ENCODE peak calls at places on chromosomes 12 and 14, in six cellular contexts. Y is fibroblast of the aortic adventitia, V is neural crest cell, C is foreskin fibroblast, E is heart right ventricle, U is pancreas. F is an unnamed sample.

GRCh38 chr14:59870277-59871165 is at the start of gene RTN1:
- DNase-seq in C (peak), V (peak), E (peak), Y (peak), U (peak), F (peak)

GRCh38 chr14:75476274-75476995 is 45.8 kb upstream of the BATF start:
- DNase-seq in Y (no peak), E (no peak), V (no peak), C (no peak), U (no peak), F (no peak)

GRCh38 chr12:21418403-21418802 is 19.1 kb upstream of the PYROXD1 start:
- DNase-seq in U (no peak), E (no peak), C (no peak), Y (no peak), V (no peak), F (no peak)

GRCh38 chr12:3378655-3379054 is 112.3 kb upstream of the PRMT8 start:
- DNase-seq in U (no peak), C (no peak), E (no peak), V (no peak), Y (no peak), F (no peak)

GRCh38 chr14:97306785-97307246 is 509.6 kb downstream of the VRK1 start:
- DNase-seq in Y (no peak), E (no peak), U (no peak), V (no peak), C (no peak), F (no peak)

GRCh38 chr12:56150563-56150962 is 1.8 kb upstream of the MYL6B start:
- DNase-seq in E (no peak), C (no peak), U (no peak), V (no peak), Y (peak), F (no peak)

GRCh38 chr14:22265319-22266140 is 323.5 kb downstream of the DAD1 start:
- DNase-seq in C (no peak), U (no peak), E (no peak), Y (no peak), V (no peak), F (no peak)

GRCh38 chr14:53055003-53055402 is 98.1 kb downstream of the DDHD1 start:
- DNase-seq in V (no peak), U (no peak), Y (peak), E (no peak), C (peak), F (no peak)

GRCh38 chr14:71521736-71522135 is 410.5 kb upstream of the RGS6 start:
- DNase-seq in U (no peak), V (no peak), C (no peak), E (no peak), Y (no peak), F (no peak)

GRCh38 chr14:96297000-96297399 is 41.0 kb downstream of the BDKRB1 start:
- DNase-seq in V (no peak), C (no peak), Y (peak), E (no peak), U (no peak), F (no peak)

GRCh38 chr12:88960213-88960878 is 380.1 kb upstream of the KITLG start:
- DNase-seq in Y (peak), E (no peak), C (no peak), U (no peak), V (no peak), F (no peak)

GRCh38 chr12:78038986-78039385 is 208.3 kb downstream of the NAV3 start:
- DNase-seq in C (no peak), V (no peak), E (no peak), Y (peak), U (no peak), F (no peak)

GRCh38 chr12:31477669-31478068 is 113.3 kb downstream of the DENND5B start:
- DNase-seq in V (no peak), E (no peak), C (no peak), U (no peak), Y (no peak), F (no peak)

GRCh38 chr12:16602412-16602811 is 3.5 kb downstream of the LMO3 start:
- DNase-seq in V (no peak), U (no peak), Y (no peak), C (no peak), E (no peak), F (no peak)

GRCh38 chr12:116377194-116377735 is 99.8 kb upstream of the MED13L start:
- DNase-seq in C (no peak), U (no peak), V (no peak), Y (no peak), E (no peak), F (no peak)

GRCh38 chr14:61569308-61569707 is 126.0 kb upstream of the HIF1A start:
- DNase-seq in C (no peak), V (no peak), E (no peak), U (no peak), Y (no peak), F (no peak)

GRCh38 chr14:83347874-83348273 is 1814.2 kb upstream of the SEL1L start:
- DNase-seq in U (no peak), Y (no peak), V (no peak), E (no peak), C (no peak), F (no peak)

GRCh38 chr12:47715393-47715876 is 9.6 kb upstream of the RPAP3 start:
- DNase-seq in Y (peak), U (peak), C (peak), V (peak), E (peak), F (peak)

GRCh38 chr12:16135323-16135722 is 142.2 kb downstream of the SLC15A5 start:
- DNase-seq in U (no peak), E (no peak), Y (no peak), V (no peak), C (no peak), F (no peak)

GRCh38 chr12:108784270-108784669 is 53.0 kb upstream of the CORO1C start:
- DNase-seq in C (no peak), V (no peak), Y (no peak), U (no peak), E (no peak), F (no peak)

GRCh38 chr14:87992349-87992719 is 648 bp downstream of the GALC start:
- DNase-seq in C (no peak), E (no peak), V (no peak), Y (peak), U (no peak), F (no peak)

GRCh38 chr12:45930369-45930768 is 60.0 kb downstream of the SCAF11 start:
- DNase-seq in V (no peak), Y (no peak), E (no peak), C (no peak), U (no peak), F (no peak)

GRCh38 chr12:97134495-97134894 is 227.4 kb downstream of the NEDD1 start:
- DNase-seq in E (no peak), V (no peak), U (no peak), Y (no peak), C (no peak), F (no peak)

GRCh38 chr12:11812558-11813421 is 163.3 kb downstream of the ETV6 start:
- DNase-seq in V (peak), U (no peak), C (no peak), E (peak), Y (peak), F (no peak)

GRCh38 chr12:95215925-95216324 is 1.3 kb downstream of the FGD6 start:
- DNase-seq in C (peak), U (no peak), Y (peak), V (no peak), E (no peak), F (no peak)

GRCh38 chr14:52692248-52692962 is 3.0 kb downstream of the ERO1A start:
- DNase-seq in E (no peak), Y (peak), U (no peak), V (no peak), C (peak), F (no peak)

GRCh38 chr12:113302466-113302865 is 32.4 kb downstream of the SLC8B1 start:
- DNase-seq in V (no peak), E (no peak), U (no peak), Y (no peak), C (no peak), F (no peak)

GRCh38 chr12:124461851-124462623 is 105.4 kb downstream of the NCOR2 start:
- DNase-seq in Y (no peak), C (peak), U (no peak), E (peak), V (no peak), F (no peak)

GRCh38 chr14:69226178-69226577 is 33.8 kb upstream of the GALNT16 start:
- DNase-seq in U (no peak), C (no peak), E (no peak), V (no peak), Y (peak), F (no peak)

GRCh38 chr12:117559978-117560377 is 198.6 kb upstream of the NOS1 start:
- DNase-seq in Y (no peak), E (no peak), U (no peak), V (no peak), C (no peak), F (no peak)

GRCh38 chr14:61438860-61439765 is 117.7 kb downstream of the PRKCH start:
- DNase-seq in Y (peak), C (peak), E (peak), U (peak), V (no peak), F (no peak)

GRCh38 chr14:41609704-41610183 is 3.1 kb downstream of the LRFN5 start:
- DNase-seq in Y (peak), E (peak), U (no peak), V (peak), C (no peak), F (no peak)

GRCh38 chr12:129659927-129660326 is 243.9 kb downstream of the TMEM132D start:
- DNase-seq in U (no peak), C (no peak), Y (no peak), E (no peak), V (no peak), F (no peak)

GRCh38 chr14:104805326-104805678 is 4.4 kb downstream of the ZBTB42 start:
- DNase-seq in C (peak), Y (peak), V (no peak), U (peak), E (peak), F (no peak)

GRCh38 chr14:91173221-91173670 is 59.4 kb downstream of the DGLUCY start:
- DNase-seq in V (peak), E (peak), U (peak), C (peak), Y (peak), F (peak)

GRCh38 chr14:78401866-78402265 is 231.7 kb downstream of the NRXN3 start:
- DNase-seq in U (no peak), C (no peak), V (no peak), E (no peak), Y (no peak), F (no peak)

GRCh38 chr12:85923767-85924331 is 49.8 kb downstream of the NTS start:
- DNase-seq in Y (peak), V (no peak), C (peak), E (no peak), U (no peak), F (no peak)

GRCh38 chr12:92295523-92295922 is 149.9 kb upstream of the BTG1 start:
- DNase-seq in Y (peak), E (no peak), U (no peak), V (no peak), C (peak), F (no peak)

DNA sequence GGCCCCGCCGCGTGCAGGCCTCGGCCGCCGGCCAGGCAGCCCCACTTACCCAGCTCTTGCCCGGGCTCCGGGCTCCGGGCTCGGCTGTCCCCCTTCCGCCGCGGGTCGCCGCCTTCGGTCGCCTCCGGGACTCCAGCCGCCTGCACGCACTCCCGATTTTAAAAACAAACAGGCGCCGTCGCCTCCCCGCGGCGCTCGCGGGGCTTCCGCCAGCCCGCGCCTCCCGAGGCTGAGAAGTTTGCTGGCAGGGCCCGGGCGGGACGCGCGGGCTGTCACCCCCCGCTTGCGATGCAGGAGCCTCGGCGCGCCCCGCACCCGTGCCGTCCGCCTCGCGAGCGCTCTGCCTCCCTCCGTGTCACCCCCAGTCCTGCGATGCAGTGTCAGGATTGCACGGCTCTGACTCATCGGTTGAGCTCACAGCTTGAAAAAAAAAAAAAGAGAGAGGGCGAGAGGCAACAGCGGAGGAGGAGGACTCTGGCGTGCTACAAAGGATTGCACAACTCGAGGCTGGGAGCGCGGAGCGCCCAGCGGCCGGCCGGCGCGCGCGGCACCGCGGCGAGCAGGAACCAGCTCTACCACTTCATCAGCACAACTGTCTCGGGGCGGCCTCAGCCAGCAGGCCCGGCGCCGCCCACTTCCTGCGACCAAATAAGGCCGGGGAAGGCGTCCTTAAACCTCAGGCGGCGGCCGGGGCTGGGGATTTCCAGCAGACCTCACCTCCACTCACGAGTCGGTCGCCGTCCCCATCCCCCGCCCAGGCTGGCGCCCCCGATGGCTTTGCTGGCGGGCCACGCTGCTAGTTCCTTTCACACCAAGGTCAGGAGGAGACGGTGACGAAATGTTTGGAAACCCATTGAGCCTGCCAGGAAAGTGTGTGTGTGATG is 45.8 kb upstream of the PNMA1 start:
- DNase-seq in C (peak), V (peak), Y (peak), E (peak), U (peak), F (peak)
- TF ChIP-seq CTCF in C (no peak), V (peak), Y (no peak), E (no peak), U (no peak), F (peak)

GRCh38 chr12:17809206-17809605 is 280.8 kb downstream of the RERGL start:
- DNase-seq in Y (no peak), E (no peak), V (no peak), C (no peak), U (no peak), F (no peak)
- TF ChIP-seq CTCF in Y (no peak), E (no peak), V (peak), C (no peak), U (no peak), F (no peak)

GRCh38 chr14:39419272-39419671 is 13.0 kb downstream of the FBXO33 start:
- DNase-seq in U (no peak), C (no peak), V (no peak), E (no peak), Y (no peak), F (no peak)

GRCh38 chr14:39422243-39422642 is 10.0 kb downstream of the FBXO33 start:
- DNase-seq in V (no peak), Y (no peak), E (no peak), U (no peak), C (no peak), F (no peak)

GRCh38 chr14:39416072-39416471 is 16.2 kb downstream of the FBXO33 start:
- DNase-seq in C (no peak), E (no peak), Y (no peak), V (no peak), U (no peak), F (no peak)

DNA sequence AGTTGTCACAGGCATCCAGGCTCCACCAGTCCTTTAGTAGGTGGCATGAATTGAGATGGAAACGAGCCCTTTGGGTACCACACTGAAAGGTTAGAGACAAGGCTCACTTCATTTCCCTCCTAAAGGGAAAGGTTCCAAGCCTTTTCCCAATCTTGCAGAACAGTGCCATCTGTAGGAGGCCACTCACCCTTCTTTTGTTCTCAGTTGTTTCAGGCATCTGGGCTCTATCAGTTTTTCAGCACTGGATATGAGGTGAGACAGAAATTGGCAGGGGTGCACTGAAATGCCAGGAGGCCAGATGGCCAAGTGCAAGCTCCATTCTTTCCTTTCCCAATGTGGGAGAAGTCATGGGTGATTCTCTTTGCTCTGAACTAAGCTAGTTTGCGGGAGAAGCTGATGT is 15.2 kb downstream of the FBXO33 start:
- DNase-seq in E (no peak), Y (peak), C (no peak), V (no peak), U (no peak), F (no peak)
- TF ChIP-seq CTCF in E (peak), Y (peak), C (peak), V (no peak), U (no peak), F (no peak)

DNA sequence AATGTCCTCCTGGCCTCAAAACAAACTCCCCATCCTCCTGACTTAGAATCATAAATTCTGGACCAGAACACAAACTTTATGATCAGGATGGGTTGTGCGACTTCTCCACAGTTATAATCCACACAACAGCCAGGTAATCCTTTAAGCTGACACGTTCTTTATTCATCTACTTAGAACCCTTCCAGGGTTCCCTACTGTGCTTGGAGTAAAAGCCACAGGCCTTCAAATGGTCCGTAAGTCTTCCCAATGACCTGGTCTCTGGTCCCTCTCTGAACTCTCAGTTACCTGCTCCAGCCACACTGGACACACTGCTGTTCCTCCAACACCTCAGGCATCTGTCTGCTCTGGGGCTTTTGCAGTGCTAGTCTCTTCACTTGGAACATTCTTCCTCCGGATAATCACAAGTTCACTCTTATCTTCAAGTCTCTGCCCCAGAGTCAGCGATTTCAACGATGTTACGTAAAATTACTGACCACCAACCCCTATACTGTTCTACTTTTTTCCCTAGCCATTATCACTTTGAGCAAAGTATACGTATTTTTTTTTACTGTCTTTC is 1.7 kb upstream of the RNASE7 start:
- DNase-seq in V (no peak), C (no peak), Y (no peak), U (no peak), E (no peak), F (no peak)
- TF ChIP-seq CTCF in V (no peak), C (no peak), Y (no peak), U (no peak), E (no peak), F (no peak)

DNA sequence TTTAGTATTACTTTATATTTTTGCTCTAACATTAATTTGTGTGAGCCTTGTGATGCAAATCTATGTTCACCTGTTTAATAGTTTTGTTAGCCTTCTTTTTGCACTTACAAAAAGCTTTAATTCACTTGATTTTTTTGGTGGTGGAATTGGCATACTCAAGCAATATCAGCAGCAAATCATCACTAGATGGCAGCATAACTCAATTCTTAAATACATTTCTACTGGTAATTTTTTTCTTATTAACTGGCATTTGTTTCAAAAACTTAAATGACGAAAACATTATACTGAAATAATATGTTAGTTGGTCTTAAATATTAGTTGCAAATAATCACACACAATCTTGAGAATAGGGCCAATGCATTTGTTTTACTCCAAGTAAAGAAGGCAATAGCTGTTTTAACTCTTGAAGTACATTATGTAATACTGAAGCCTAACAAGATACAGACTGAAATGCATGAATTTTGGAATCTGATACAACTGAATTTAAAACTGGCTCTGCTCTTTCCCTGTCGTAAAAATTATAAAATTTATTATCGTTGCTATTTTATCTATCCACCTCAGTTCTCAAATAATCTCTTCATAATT is 151.5 kb downstream of the ATXN7L3B start:
- DNase-seq in C (peak), Y (peak), V (no peak), U (no peak), E (no peak), F (no peak)
- TF ChIP-seq CTCF in C (peak), Y (peak), V (peak), U (peak), E (peak), F (peak)

GRCh38 chr12:57404966-57405640 is 25.7 kb downstream of the R3HDM2 start:
- DNase-seq in C (no peak), U (no peak), E (no peak), Y (no peak), V (no peak), F (no peak)
- TF ChIP-seq CTCF in C (no peak), U (no peak), E (no peak), Y (no peak), V (no peak), F (no peak)

GRCh38 chr14:89013698-89014569 is 189.5 kb downstream of the TTC8 start:
- DNase-seq in V (no peak), Y (no peak), U (no peak), C (no peak), E (no peak), F (no peak)

GRCh38 chr14:89014570-89014847 is 190.1 kb downstream of the TTC8 start:
- DNase-seq in Y (no peak), V (no peak), C (no peak), E (no peak), U (no peak), F (no peak)

GRCh38 chr14:89012272-89013097 is 188.0 kb downstream of the TTC8 start:
- DNase-seq in E (no peak), U (no peak), Y (no peak), V (no peak), C (no peak), F (no peak)

GRCh38 chr14:89011727-89012271 is 187.3 kb downstream of the TTC8 start:
- DNase-seq in Y (no peak), C (no peak), U (no peak), V (no peak), E (no peak), F (no peak)

GRCh38 chr14:89013098-89013504 is 188.7 kb downstream of the TTC8 start:
- DNase-seq in C (peak), U (peak), V (no peak), Y (peak), E (no peak), F (no peak)
- TF ChIP-seq CTCF in C (no peak), U (peak), V (peak), Y (peak), E (no peak), F (peak)

F was measured in right lobe of liver.